ENCODE peak calls at places on chromosomes 5 and 9, in ten cellular contexts. One of them, this sample, is unnamed.

GRCh38 chr9:121945849-121946248 is 147.3 kb downstream of the TTLL11 start:
- DNase-seq in nephron progenitor cell: no peak
- DNase-seq in kidney epithelial cell: no peak
- DNase-seq in astrocyte of the spinal cord: peak; percentile 50
- DNase-seq in WTC11: no peak
- DNase-seq in MM.1S: no peak
- DNase-seq in brain microvascular endothelial cell: peak; percentile 10
- DNase-seq in prostate gland: no peak
- DNase-seq in ovary: no peak
- DNase-seq in GM20000: no peak
- DNase-seq in this sample: no peak

GRCh38 chr9:98191210-98191609 is 1.2 kb downstream of the CORO2A start:
- DNase-seq in GM20000: no peak
- DNase-seq in kidney epithelial cell: no peak
- DNase-seq in brain microvascular endothelial cell: no peak
- DNase-seq in MM.1S: no peak
- DNase-seq in nephron progenitor cell: no peak
- DNase-seq in WTC11: no peak
- DNase-seq in ovary: no peak
- DNase-seq in prostate gland: no peak
- DNase-seq in astrocyte of the spinal cord: no peak
- DNase-seq in this sample: no peak

GRCh38 chr5:67900515-67900914 is 315.0 kb upstream of the PIK3R1 start:
- DNase-seq in prostate gland: no peak
- DNase-seq in nephron progenitor cell: no peak
- DNase-seq in brain microvascular endothelial cell: no peak
- DNase-seq in WTC11: no peak
- DNase-seq in kidney epithelial cell: no peak
- DNase-seq in ovary: no peak
- DNase-seq in MM.1S: no peak
- DNase-seq in astrocyte of the spinal cord: peak; percentile 10
- DNase-seq in GM20000: no peak
- DNase-seq in this sample: no peak

GRCh38 chr9:24616858-24617257 is 71.2 kb upstream of the IZUMO3 start:
- DNase-seq in WTC11: no peak
- DNase-seq in prostate gland: no peak
- DNase-seq in astrocyte of the spinal cord: no peak
- DNase-seq in brain microvascular endothelial cell: no peak
- DNase-seq in nephron progenitor cell: peak; percentile 2
- DNase-seq in GM20000: no peak
- DNase-seq in MM.1S: no peak
- DNase-seq in ovary: no peak
- DNase-seq in kidney epithelial cell: no peak
- DNase-seq in this sample: no peak

GRCh38 chr9:84697042-84697441 is 27.5 kb downstream of the NTRK2 start:
- DNase-seq in prostate gland: no peak
- DNase-seq in astrocyte of the spinal cord: no peak
- DNase-seq in GM20000: no peak
- DNase-seq in WTC11: no peak
- DNase-seq in nephron progenitor cell: no peak
- DNase-seq in brain microvascular endothelial cell: no peak
- DNase-seq in MM.1S: no peak
- DNase-seq in ovary: no peak
- DNase-seq in kidney epithelial cell: no peak
- DNase-seq in this sample: no peak

GRCh38 chr9:19618816-19619215 is 170.0 kb downstream of the SLC24A2 start:
- DNase-seq in astrocyte of the spinal cord: no peak
- DNase-seq in kidney epithelial cell: no peak
- DNase-seq in prostate gland: no peak
- DNase-seq in brain microvascular endothelial cell: no peak
- DNase-seq in ovary: no peak
- DNase-seq in nephron progenitor cell: no peak
- DNase-seq in WTC11: no peak
- DNase-seq in MM.1S: no peak
- DNase-seq in GM20000: no peak
- DNase-seq in this sample: no peak

GRCh38 chr5:77076961-77077820 is 9.9 kb downstream of the ZBED3 start:
- DNase-seq in GM20000: peak; percentile 93
- DNase-seq in astrocyte of the spinal cord: peak; percentile 60
- DNase-seq in WTC11: peak; percentile 86
- DNase-seq in prostate gland: peak; percentile 24
- DNase-seq in ovary: peak; percentile 76
- DNase-seq in MM.1S: no peak
- DNase-seq in brain microvascular endothelial cell: peak; percentile 21
- DNase-seq in nephron progenitor cell: peak; percentile 85
- DNase-seq in kidney epithelial cell: no peak
- DNase-seq in this sample: peak; percentile 90

GRCh38 chr5:154198611-154199230 is 8.2 kb downstream of the GALNT10 start:
- DNase-seq in prostate gland: no peak
- DNase-seq in WTC11: no peak
- DNase-seq in GM20000: no peak
- DNase-seq in astrocyte of the spinal cord: peak; percentile 78
- DNase-seq in ovary: no peak
- DNase-seq in brain microvascular endothelial cell: peak; percentile 80
- DNase-seq in MM.1S: no peak
- DNase-seq in kidney epithelial cell: peak; percentile 61
- DNase-seq in nephron progenitor cell: no peak
- DNase-seq in this sample: no peak

GRCh38 chr5:98880598-98880997 is 48.2 kb downstream of the CHD1 start:
- DNase-seq in brain microvascular endothelial cell: no peak
- DNase-seq in GM20000: no peak
- DNase-seq in astrocyte of the spinal cord: no peak
- DNase-seq in ovary: no peak
- DNase-seq in prostate gland: no peak
- DNase-seq in WTC11: no peak
- DNase-seq in nephron progenitor cell: no peak
- DNase-seq in kidney epithelial cell: no peak
- DNase-seq in MM.1S: no peak
- DNase-seq in this sample: no peak

GRCh38 chr9:101626295-101626694 is 31.5 kb upstream of the PPP3R2 start:
- DNase-seq in GM20000: no peak
- DNase-seq in ovary: no peak
- DNase-seq in kidney epithelial cell: no peak
- DNase-seq in astrocyte of the spinal cord: no peak
- DNase-seq in prostate gland: no peak
- DNase-seq in MM.1S: no peak
- DNase-seq in brain microvascular endothelial cell: no peak
- DNase-seq in WTC11: no peak
- DNase-seq in nephron progenitor cell: no peak
- DNase-seq in this sample: no peak

GRCh38 chr5:142000709-142001484 is 11.9 kb downstream of the GNPDA1 start:
- DNase-seq in WTC11: peak; percentile 26
- DNase-seq in brain microvascular endothelial cell: no peak
- DNase-seq in GM20000: no peak
- DNase-seq in prostate gland: no peak
- DNase-seq in MM.1S: no peak
- DNase-seq in kidney epithelial cell: no peak
- DNase-seq in nephron progenitor cell: no peak
- DNase-seq in astrocyte of the spinal cord: peak; percentile 10
- DNase-seq in ovary: no peak
- DNase-seq in this sample: no peak

GRCh38 chr5:148820778-148821395 is 5.5 kb upstream of the ADRB2 start:
- DNase-seq in WTC11: no peak
- DNase-seq in ovary: no peak
- DNase-seq in nephron progenitor cell: peak; percentile 23
- DNase-seq in astrocyte of the spinal cord: peak; percentile 40
- DNase-seq in brain microvascular endothelial cell: no peak
- DNase-seq in GM20000: no peak
- DNase-seq in MM.1S: peak; percentile 50
- DNase-seq in prostate gland: no peak
- DNase-seq in kidney epithelial cell: no peak
- DNase-seq in this sample: no peak

GRCh38 chr5:10710513-10711128 is 50.4 kb downstream of the DAP start:
- DNase-seq in MM.1S: no peak
- DNase-seq in nephron progenitor cell: no peak
- DNase-seq in WTC11: no peak
- DNase-seq in brain microvascular endothelial cell: no peak
- DNase-seq in prostate gland: no peak
- DNase-seq in GM20000: no peak
- DNase-seq in kidney epithelial cell: no peak
- DNase-seq in ovary: no peak
- DNase-seq in astrocyte of the spinal cord: no peak
- DNase-seq in this sample: no peak

GRCh38 chr5:179217356-179217755 is 127.9 kb downstream of the ADAMTS2 start:
- DNase-seq in MM.1S: no peak
- DNase-seq in brain microvascular endothelial cell: no peak
- DNase-seq in ovary: no peak
- DNase-seq in astrocyte of the spinal cord: no peak
- DNase-seq in WTC11: no peak
- DNase-seq in nephron progenitor cell: no peak
- DNase-seq in prostate gland: no peak
- DNase-seq in GM20000: no peak
- DNase-seq in kidney epithelial cell: no peak
- DNase-seq in this sample: no peak

GRCh38 chr9:27818348-27818747 is 245.1 kb upstream of the C9orf72 start:
- DNase-seq in ovary: no peak
- DNase-seq in brain microvascular endothelial cell: no peak
- DNase-seq in kidney epithelial cell: no peak
- DNase-seq in prostate gland: no peak
- DNase-seq in astrocyte of the spinal cord: no peak
- DNase-seq in nephron progenitor cell: no peak
- DNase-seq in GM20000: no peak
- DNase-seq in WTC11: no peak
- DNase-seq in MM.1S: no peak
- DNase-seq in this sample: no peak

GRCh38 chr5:123178693-123179092 is 89.7 kb downstream of the PRDM6 start:
- DNase-seq in prostate gland: no peak
- DNase-seq in MM.1S: no peak
- DNase-seq in nephron progenitor cell: no peak
- DNase-seq in ovary: no peak
- DNase-seq in brain microvascular endothelial cell: no peak
- DNase-seq in GM20000: no peak
- DNase-seq in kidney epithelial cell: no peak
- DNase-seq in astrocyte of the spinal cord: no peak
- DNase-seq in WTC11: no peak
- DNase-seq in this sample: no peak

GRCh38 chr5:123170816-123171345 is 81.8 kb downstream of the PRDM6 start:
- DNase-seq in WTC11: no peak
- DNase-seq in astrocyte of the spinal cord: no peak
- DNase-seq in nephron progenitor cell: no peak
- DNase-seq in GM20000: no peak
- DNase-seq in brain microvascular endothelial cell: no peak
- DNase-seq in ovary: no peak
- DNase-seq in prostate gland: no peak
- DNase-seq in kidney epithelial cell: no peak
- DNase-seq in MM.1S: no peak
- DNase-seq in this sample: no peak

GRCh38 chr5:123176224-123176937 is 87.3 kb downstream of the PRDM6 start:
- DNase-seq in prostate gland: no peak
- DNase-seq in brain microvascular endothelial cell: no peak
- DNase-seq in kidney epithelial cell: no peak
- DNase-seq in MM.1S: no peak
- DNase-seq in GM20000: no peak
- DNase-seq in nephron progenitor cell: no peak
- DNase-seq in astrocyte of the spinal cord: no peak
- DNase-seq in ovary: no peak
- DNase-seq in WTC11: no peak
- DNase-seq in this sample: no peak

GRCh38 chr5:123176938-123177275 is 87.9 kb downstream of the PRDM6 start:
- DNase-seq in nephron progenitor cell: no peak
- DNase-seq in kidney epithelial cell: no peak
- DNase-seq in astrocyte of the spinal cord: no peak
- DNase-seq in ovary: no peak
- DNase-seq in GM20000: no peak
- DNase-seq in prostate gland: no peak
- DNase-seq in WTC11: no peak
- DNase-seq in MM.1S: no peak
- DNase-seq in brain microvascular endothelial cell: no peak
- DNase-seq in this sample: no peak

DNA sequence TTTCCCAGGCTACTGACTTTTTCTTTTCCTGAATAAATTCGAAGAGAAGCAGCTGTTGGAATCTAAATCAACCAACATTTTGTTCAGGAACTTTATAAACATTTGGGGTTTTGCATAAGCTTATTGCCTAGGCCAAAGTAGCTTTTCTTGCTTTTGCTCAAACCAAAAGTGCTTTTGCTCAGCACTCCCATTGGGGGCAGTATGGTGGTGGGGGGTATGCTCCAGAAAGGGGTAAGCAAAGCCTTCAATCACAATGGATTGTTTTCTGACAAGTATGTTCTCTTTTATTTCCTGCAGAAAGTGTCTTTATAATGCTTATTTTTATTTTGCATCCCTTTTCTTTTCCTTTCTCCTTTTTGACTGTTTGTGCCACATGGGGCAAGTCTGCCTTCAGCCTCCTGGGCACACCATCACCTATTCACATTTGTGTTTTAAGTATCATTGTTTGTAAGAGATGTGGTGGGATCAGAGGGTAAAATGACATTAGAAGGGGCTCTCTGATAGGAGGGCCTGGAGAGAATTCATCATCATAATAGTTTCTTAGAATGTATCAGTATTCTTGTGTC is 86.0 kb downstream of the PRDM6 start:
- DNase-seq in MM.1S: no peak
- DNase-seq in kidney epithelial cell: no peak
- DNase-seq in prostate gland: no peak
- DNase-seq in WTC11: peak; percentile 28
- DNase-seq in ovary: no peak
- DNase-seq in brain microvascular endothelial cell: no peak
- DNase-seq in astrocyte of the spinal cord: no peak
- DNase-seq in GM20000: no peak
- DNase-seq in nephron progenitor cell: no peak
- DNase-seq in this sample: no peak
- TF ChIP-seq CTCF in MM.1S: no peak
- TF ChIP-seq CTCF in kidney epithelial cell: no peak
- TF ChIP-seq CTCF in prostate gland: no peak
- TF ChIP-seq CTCF in WTC11: no peak
- TF ChIP-seq CTCF in ovary: no peak
- TF ChIP-seq CTCF in brain microvascular endothelial cell: no peak
- TF ChIP-seq CTCF in astrocyte of the spinal cord: no peak
- TF ChIP-seq CTCF in GM20000: no peak
- TF ChIP-seq CTCF in nephron progenitor cell: no peak
- TF ChIP-seq CTCF in this sample: no peak

GRCh38 chr5:90861843-90862586 is 303.4 kb downstream of the ADGRV1 start:
- DNase-seq in ovary: no peak
- DNase-seq in MM.1S: no peak
- DNase-seq in astrocyte of the spinal cord: no peak
- DNase-seq in GM20000: no peak
- DNase-seq in WTC11: no peak
- DNase-seq in kidney epithelial cell: no peak
- DNase-seq in nephron progenitor cell: no peak
- DNase-seq in prostate gland: no peak
- DNase-seq in brain microvascular endothelial cell: no peak
- DNase-seq in this sample: no peak
- TF ChIP-seq CTCF in ovary: no peak
- TF ChIP-seq CTCF in MM.1S: no peak
- TF ChIP-seq CTCF in astrocyte of the spinal cord: no peak
- TF ChIP-seq CTCF in GM20000: no peak
- TF ChIP-seq CTCF in WTC11: no peak
- TF ChIP-seq CTCF in kidney epithelial cell: no peak
- TF ChIP-seq CTCF in nephron progenitor cell: no peak
- TF ChIP-seq CTCF in prostate gland: no peak
- TF ChIP-seq CTCF in brain microvascular endothelial cell: peak; percentile 16
- TF ChIP-seq CTCF in this sample: no peak

GRCh38 chr5:56838409-56839039 is 23.2 kb downstream of the MAP3K1 start:
- DNase-seq in WTC11: no peak
- DNase-seq in astrocyte of the spinal cord: peak; percentile 75
- DNase-seq in prostate gland: no peak
- DNase-seq in brain microvascular endothelial cell: no peak
- DNase-seq in MM.1S: peak; percentile 74
- DNase-seq in GM20000: peak; percentile 25
- DNase-seq in ovary: no peak
- DNase-seq in kidney epithelial cell: no peak
- DNase-seq in nephron progenitor cell: no peak
- DNase-seq in this sample: no peak
- TF ChIP-seq CTCF in WTC11: no peak
- TF ChIP-seq CTCF in astrocyte of the spinal cord: peak; percentile 42
- TF ChIP-seq CTCF in prostate gland: peak; percentile 70
- TF ChIP-seq CTCF in brain microvascular endothelial cell: peak; percentile 53
- TF ChIP-seq CTCF in MM.1S: peak; percentile 61
- TF ChIP-seq CTCF in GM20000: peak; percentile 19
- TF ChIP-seq CTCF in ovary: peak; percentile 50
- TF ChIP-seq CTCF in kidney epithelial cell: peak; percentile 49
- TF ChIP-seq CTCF in nephron progenitor cell: peak; percentile 42
- TF ChIP-seq CTCF in this sample: peak; percentile 45

GRCh38 chr9:77449177-77450092 is 198.7 kb downstream of the GNA14 start:
- DNase-seq in brain microvascular endothelial cell: peak; percentile 97
- DNase-seq in prostate gland: no peak
- DNase-seq in kidney epithelial cell: no peak
- DNase-seq in MM.1S: no peak
- DNase-seq in nephron progenitor cell: no peak
- DNase-seq in GM20000: no peak
- DNase-seq in ovary: no peak
- DNase-seq in astrocyte of the spinal cord: peak; percentile 90
- DNase-seq in WTC11: no peak
- DNase-seq in this sample: no peak
- TF ChIP-seq CTCF in brain microvascular endothelial cell: peak; percentile 2
- TF ChIP-seq CTCF in prostate gland: no peak
- TF ChIP-seq CTCF in kidney epithelial cell: no peak
- TF ChIP-seq CTCF in MM.1S: no peak
- TF ChIP-seq CTCF in nephron progenitor cell: no peak
- TF ChIP-seq CTCF in GM20000: no peak
- TF ChIP-seq CTCF in ovary: no peak
- TF ChIP-seq CTCF in astrocyte of the spinal cord: no peak
- TF ChIP-seq CTCF in WTC11: no peak
- TF ChIP-seq CTCF in this sample: no peak

This sample was measured in GM13976.